ENCODE peak calls at places on chromosomes 16 and 17, in nine cellular contexts. One of them, this sample, is unnamed.

GRCh38 chr17:78719630-78720298 is 62.3 kb downstream of the CYTH1 start:
- DNase-seq in heart left ventricle: no peak
- DNase-seq in A549: no peak
- DNase-seq in HCT116: no peak
- DNase-seq in stomach: no peak
- DNase-seq in tibial nerve: no peak
- DNase-seq in sigmoid colon: no peak
- DNase-seq in breast epithelium: no peak
- DNase-seq in transverse colon: no peak
- DNase-seq in this sample: no peak

GRCh38 chr17:72850410-72850809 is 242.1 kb downstream of the SLC39A11 start:
- DNase-seq in stomach: no peak
- DNase-seq in HCT116: no peak
- DNase-seq in heart left ventricle: no peak
- DNase-seq in sigmoid colon: no peak
- DNase-seq in transverse colon: no peak
- DNase-seq in A549: no peak
- DNase-seq in breast epithelium: no peak
- DNase-seq in tibial nerve: no peak
- DNase-seq in this sample: no peak

GRCh38 chr16:65457084-65457483 is 335.2 kb upstream of the CDH11 start:
- DNase-seq in breast epithelium: no peak
- DNase-seq in A549: no peak
- DNase-seq in sigmoid colon: no peak
- DNase-seq in HCT116: no peak
- DNase-seq in tibial nerve: no peak
- DNase-seq in stomach: no peak
- DNase-seq in transverse colon: no peak
- DNase-seq in heart left ventricle: no peak
- DNase-seq in this sample: no peak

GRCh38 chr17:62565817-62566216 is 61.7 kb upstream of the MRC2 start:
- DNase-seq in sigmoid colon: no peak
- DNase-seq in heart left ventricle: no peak
- DNase-seq in breast epithelium: no peak
- DNase-seq in A549: peak; percentile 42
- DNase-seq in tibial nerve: no peak
- DNase-seq in stomach: no peak
- DNase-seq in HCT116: no peak
- DNase-seq in transverse colon: no peak
- DNase-seq in this sample: no peak

GRCh38 chr16:24302636-24303035 is 46.5 kb downstream of the CACNG3 start:
- DNase-seq in breast epithelium: no peak
- DNase-seq in HCT116: no peak
- DNase-seq in transverse colon: no peak
- DNase-seq in A549: no peak
- DNase-seq in sigmoid colon: peak; percentile 32
- DNase-seq in tibial nerve: no peak
- DNase-seq in heart left ventricle: no peak
- DNase-seq in stomach: no peak
- DNase-seq in this sample: no peak

GRCh38 chr16:20084624-20085226 is 11.0 kb upstream of the GPR139 start:
- DNase-seq in tibial nerve: no peak
- DNase-seq in heart left ventricle: no peak
- DNase-seq in breast epithelium: no peak
- DNase-seq in sigmoid colon: no peak
- DNase-seq in HCT116: no peak
- DNase-seq in A549: no peak
- DNase-seq in transverse colon: no peak
- DNase-seq in stomach: no peak
- DNase-seq in this sample: no peak

GRCh38 chr16:68752602-68753001 is 15.5 kb downstream of the CDH1 start:
- DNase-seq in heart left ventricle: no peak
- DNase-seq in HCT116: no peak
- DNase-seq in stomach: no peak
- DNase-seq in tibial nerve: no peak
- DNase-seq in sigmoid colon: no peak
- DNase-seq in transverse colon: peak; percentile 59
- DNase-seq in breast epithelium: no peak
- DNase-seq in A549: no peak
- DNase-seq in this sample: peak; percentile 77

GRCh38 chr16:67396159-67396774 is 3.0 kb upstream of the TPPP3 start:
- DNase-seq in heart left ventricle: peak; percentile 92
- DNase-seq in transverse colon: peak; percentile 92
- DNase-seq in stomach: peak; percentile 84
- DNase-seq in HCT116: peak; percentile 71
- DNase-seq in tibial nerve: peak; percentile 55
- DNase-seq in breast epithelium: peak; percentile 69
- DNase-seq in sigmoid colon: peak; percentile 89
- DNase-seq in A549: peak; percentile 67
- DNase-seq in this sample: peak; percentile 92

GRCh38 chr16:2689968-2690830 is 7.9 kb downstream of the KCTD5 start:
- DNase-seq in tibial nerve: no peak
- DNase-seq in heart left ventricle: no peak
- DNase-seq in transverse colon: no peak
- DNase-seq in stomach: no peak
- DNase-seq in HCT116: no peak
- DNase-seq in A549: no peak
- DNase-seq in sigmoid colon: no peak
- DNase-seq in breast epithelium: no peak
- DNase-seq in this sample: no peak

GRCh38 chr17:43588121-43588520 is 42.0 kb upstream of the ETV4 start:
- DNase-seq in breast epithelium: no peak
- DNase-seq in transverse colon: no peak
- DNase-seq in HCT116: no peak
- DNase-seq in heart left ventricle: no peak
- DNase-seq in tibial nerve: no peak
- DNase-seq in stomach: no peak
- DNase-seq in sigmoid colon: no peak
- DNase-seq in A549: no peak
- DNase-seq in this sample: no peak

GRCh38 chr16:22071352-22071923 is 20.9 kb upstream of the VWA3A start:
- DNase-seq in transverse colon: no peak
- DNase-seq in A549: no peak
- DNase-seq in breast epithelium: no peak
- DNase-seq in sigmoid colon: no peak
- DNase-seq in stomach: no peak
- DNase-seq in HCT116: no peak
- DNase-seq in tibial nerve: no peak
- DNase-seq in heart left ventricle: no peak
- DNase-seq in this sample: no peak

GRCh38 chr17:32870969-32871368 is 6.0 kb downstream of the MYO1D start:
- DNase-seq in HCT116: no peak
- DNase-seq in heart left ventricle: no peak
- DNase-seq in sigmoid colon: no peak
- DNase-seq in stomach: no peak
- DNase-seq in tibial nerve: no peak
- DNase-seq in transverse colon: no peak
- DNase-seq in A549: no peak
- DNase-seq in breast epithelium: no peak
- DNase-seq in this sample: no peak

GRCh38 chr17:47694018-47694817 is at the start of gene TBKBP1:
- DNase-seq in HCT116: no peak
- DNase-seq in stomach: no peak
- DNase-seq in transverse colon: peak; percentile 43
- DNase-seq in tibial nerve: no peak
- DNase-seq in A549: peak; percentile 59
- DNase-seq in heart left ventricle: peak; percentile 59
- DNase-seq in breast epithelium: no peak
- DNase-seq in sigmoid colon: peak; percentile 79
- DNase-seq in this sample: peak; percentile 74

GRCh38 chr16:65106792-65107191 is 15.1 kb downstream of the CDH11 start:
- DNase-seq in stomach: no peak
- DNase-seq in HCT116: no peak
- DNase-seq in tibial nerve: no peak
- DNase-seq in A549: no peak
- DNase-seq in sigmoid colon: no peak
- DNase-seq in heart left ventricle: no peak
- DNase-seq in breast epithelium: no peak
- DNase-seq in transverse colon: no peak
- DNase-seq in this sample: no peak

GRCh38 chr16:8717892-8718400 is 43.5 kb downstream of the ABAT start:
- DNase-seq in stomach: no peak
- DNase-seq in sigmoid colon: no peak
- DNase-seq in HCT116: no peak
- DNase-seq in tibial nerve: no peak
- DNase-seq in heart left ventricle: no peak
- DNase-seq in breast epithelium: no peak
- DNase-seq in transverse colon: no peak
- DNase-seq in A549: no peak
- DNase-seq in this sample: no peak

GRCh38 chr16:77374384-77374783 is 60.5 kb downstream of the ADAMTS18 start:
- DNase-seq in heart left ventricle: no peak
- DNase-seq in sigmoid colon: no peak
- DNase-seq in tibial nerve: no peak
- DNase-seq in A549: no peak
- DNase-seq in HCT116: no peak
- DNase-seq in transverse colon: no peak
- DNase-seq in breast epithelium: no peak
- DNase-seq in stomach: no peak
- DNase-seq in this sample: no peak

GRCh38 chr16:77373726-77374125 is 61.1 kb downstream of the ADAMTS18 start:
- DNase-seq in stomach: no peak
- DNase-seq in transverse colon: no peak
- DNase-seq in heart left ventricle: no peak
- DNase-seq in sigmoid colon: no peak
- DNase-seq in tibial nerve: no peak
- DNase-seq in A549: no peak
- DNase-seq in breast epithelium: no peak
- DNase-seq in HCT116: no peak
- DNase-seq in this sample: no peak

GRCh38 chr16:77375396-77375795 is 59.4 kb downstream of the ADAMTS18 start:
- DNase-seq in A549: no peak
- DNase-seq in sigmoid colon: no peak
- DNase-seq in tibial nerve: no peak
- DNase-seq in transverse colon: no peak
- DNase-seq in HCT116: no peak
- DNase-seq in heart left ventricle: no peak
- DNase-seq in stomach: no peak
- DNase-seq in breast epithelium: no peak
- DNase-seq in this sample: no peak

GRCh38 chr16:77376358-77376757 is 58.5 kb downstream of the ADAMTS18 start:
- DNase-seq in stomach: no peak
- DNase-seq in tibial nerve: no peak
- DNase-seq in sigmoid colon: no peak
- DNase-seq in HCT116: no peak
- DNase-seq in heart left ventricle: no peak
- DNase-seq in breast epithelium: no peak
- DNase-seq in transverse colon: no peak
- DNase-seq in A549: no peak
- DNase-seq in this sample: no peak
- H3K27ac ChIP-seq in stomach: no peak overlapping the region
- H3K27ac ChIP-seq in tibial nerve: no peak overlapping the region
- H3K27ac ChIP-seq in sigmoid colon: no peak overlapping the region
- H3K27ac ChIP-seq in HCT116: no peak overlapping the region
- H3K27ac ChIP-seq in heart left ventricle: no peak overlapping the region
- H3K27ac ChIP-seq in breast epithelium: no peak overlapping the region
- H3K27ac ChIP-seq in transverse colon: no peak overlapping the region
- H3K27ac ChIP-seq in A549: no peak overlapping the region
- H3K27ac ChIP-seq in this sample: no peak overlapping the region

DNA sequence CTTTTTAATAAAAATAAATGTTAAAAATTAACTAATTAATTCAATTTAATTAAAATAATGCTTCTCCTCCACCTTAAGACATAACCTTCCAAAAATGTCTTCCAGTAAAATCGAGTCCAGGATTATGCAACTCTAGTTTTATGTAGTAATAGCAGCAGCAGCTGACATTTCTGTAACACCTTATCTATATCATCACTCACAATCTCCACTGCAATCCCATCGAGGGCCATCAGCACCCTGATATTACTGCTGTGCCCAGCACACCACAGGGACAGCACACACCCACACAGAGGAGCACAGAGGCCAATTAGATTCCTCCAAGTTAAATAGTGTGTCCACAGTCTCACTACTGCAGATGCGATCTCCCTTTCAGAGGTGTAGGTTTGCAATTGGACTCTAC is 2.9 kb downstream of the RPH3AL start:
- DNase-seq in A549: no peak
- DNase-seq in tibial nerve: no peak
- DNase-seq in sigmoid colon: no peak
- DNase-seq in HCT116: no peak
- DNase-seq in stomach: no peak
- DNase-seq in breast epithelium: no peak
- DNase-seq in heart left ventricle: no peak
- DNase-seq in transverse colon: no peak
- DNase-seq in this sample: no peak
- TF ChIP-seq POLR2A in A549: no peak
- TF ChIP-seq POLR2A in tibial nerve: no peak
- TF ChIP-seq POLR2A in sigmoid colon: no peak
- TF ChIP-seq POLR2A in HCT116: no peak
- TF ChIP-seq POLR2A in stomach: no peak
- TF ChIP-seq POLR2A in breast epithelium: no peak
- TF ChIP-seq POLR2A in heart left ventricle: no peak
- TF ChIP-seq POLR2A in transverse colon: no peak
- TF ChIP-seq POLR2A in this sample: peak; percentile 40

GRCh38 chr17:17834974-17835373 is 1.8 kb downstream of the SREBF1 start:
- DNase-seq in transverse colon: no peak
- DNase-seq in A549: no peak
- DNase-seq in heart left ventricle: no peak
- DNase-seq in tibial nerve: no peak
- DNase-seq in HCT116: no peak
- DNase-seq in breast epithelium: no peak
- DNase-seq in stomach: no peak
- DNase-seq in sigmoid colon: no peak
- DNase-seq in this sample: no peak
- H3K4me3 ChIP-seq in transverse colon: no peak overlapping the region
- H3K4me3 ChIP-seq in A549: peak overlapping the region; percentile 85
- H3K4me3 ChIP-seq in heart left ventricle: no peak overlapping the region
- H3K4me3 ChIP-seq in tibial nerve: peak overlapping the region; percentile 96
- H3K4me3 ChIP-seq in HCT116: peak overlapping the region; percentile 84
- H3K4me3 ChIP-seq in breast epithelium: peak overlapping the region; percentile 98
- H3K4me3 ChIP-seq in stomach: peak overlapping the region; percentile 64
- H3K4me3 ChIP-seq in sigmoid colon: no peak overlapping the region
- H3K4me3 ChIP-seq in this sample: peak overlapping the region; percentile 82

GRCh38 chr16:81618187-81618586 is 160.9 kb upstream of the PLCG2 start:
- DNase-seq in heart left ventricle: no peak
- DNase-seq in breast epithelium: no peak
- DNase-seq in stomach: no peak
- DNase-seq in sigmoid colon: no peak
- DNase-seq in tibial nerve: no peak
- DNase-seq in transverse colon: no peak
- DNase-seq in A549: no peak
- DNase-seq in HCT116: no peak
- DNase-seq in this sample: no peak

GRCh38 chr16:81617021-81617346 is 162.1 kb upstream of the PLCG2 start:
- DNase-seq in breast epithelium: no peak
- DNase-seq in HCT116: no peak
- DNase-seq in stomach: no peak
- DNase-seq in tibial nerve: no peak
- DNase-seq in sigmoid colon: no peak
- DNase-seq in A549: no peak
- DNase-seq in transverse colon: no peak
- DNase-seq in heart left ventricle: no peak
- DNase-seq in this sample: no peak

GRCh38 chr16:81620029-81620428 is 159.1 kb upstream of the PLCG2 start:
- DNase-seq in breast epithelium: no peak
- DNase-seq in heart left ventricle: no peak
- DNase-seq in transverse colon: no peak
- DNase-seq in sigmoid colon: no peak
- DNase-seq in HCT116: no peak
- DNase-seq in stomach: no peak
- DNase-seq in A549: no peak
- DNase-seq in tibial nerve: no peak
- DNase-seq in this sample: no peak

GRCh38 chr16:81620796-81621195 is 158.3 kb upstream of the PLCG2 start:
- DNase-seq in breast epithelium: no peak
- DNase-seq in heart left ventricle: no peak
- DNase-seq in HCT116: no peak
- DNase-seq in transverse colon: no peak
- DNase-seq in A549: no peak
- DNase-seq in sigmoid colon: no peak
- DNase-seq in tibial nerve: no peak
- DNase-seq in stomach: no peak
- DNase-seq in this sample: no peak

GRCh38 chr16:81618661-81619060 is 160.4 kb upstream of the PLCG2 start:
- DNase-seq in A549: no peak
- DNase-seq in heart left ventricle: no peak
- DNase-seq in HCT116: no peak
- DNase-seq in transverse colon: no peak
- DNase-seq in breast epithelium: no peak
- DNase-seq in sigmoid colon: no peak
- DNase-seq in stomach: peak; percentile 66
- DNase-seq in tibial nerve: no peak
- DNase-seq in this sample: no peak
- H3K27ac ChIP-seq in A549: no peak overlapping the region
- H3K27ac ChIP-seq in heart left ventricle: no peak overlapping the region
- H3K27ac ChIP-seq in HCT116: no peak overlapping the region
- H3K27ac ChIP-seq in transverse colon: no peak overlapping the region
- H3K27ac ChIP-seq in breast epithelium: no peak overlapping the region
- H3K27ac ChIP-seq in sigmoid colon: no peak overlapping the region
- H3K27ac ChIP-seq in stomach: peak overlapping the region; percentile 4
- H3K27ac ChIP-seq in tibial nerve: no peak overlapping the region
- H3K27ac ChIP-seq in this sample: no peak overlapping the region